ENCODE peak calls at places on chromosomes 5 and 9, in six cellular contexts. G is KG1; P is stimulated activated CD4-positive, alpha-beta T cell treated with anti-CD3 and anti-CD28 coated beads, Interleukin-12 subunit alpha, Interleukin-12 subunit beta, amount 100 ng/mL, for 48 hours; D is CD4-positive, alpha-beta T cell; N is nucleus accumbens; A is SK-MEL-5. O is an unnamed sample.

GRCh38 chr5:1012900-1013237 is 4.3 kb downstream of the NKD2 start:
- DNase-seq in G (no peak), P (no peak), D (no peak), N (no peak), A (no peak), O (no peak)

GRCh38 chr9:116435706-116436105 is 251.4 kb upstream of the TRIM32 start:
- DNase-seq in G (no peak), P (no peak), D (no peak), N (no peak), A (no peak), O (no peak)

GRCh38 chr5:104932431-104932830 is 1369.8 kb upstream of the NUDT12 start:
- DNase-seq in G (no peak), P (no peak), D (no peak), N (no peak), A (no peak), O (no peak)

GRCh38 chr5:128586848-128587247 is 48.8 kb upstream of the FBN2 start:
- DNase-seq in G (no peak), P (no peak), D (no peak), N (no peak), A (no peak), O (no peak)

GRCh38 chr9:123410281-123410910 is 54.4 kb downstream of the CRB2 start:
- DNase-seq in G (no peak), P (no peak), D (no peak), N (no peak), A (no peak), O (no peak)

GRCh38 chr5:113031132-113031531 is 54.5 kb downstream of the DCP2 start:
- DNase-seq in G (no peak), P (no peak), D (no peak), N (no peak), A (no peak), O (no peak)

GRCh38 chr9:89786650-89787049 is 181.8 kb downstream of the GADD45G start:
- DNase-seq in G (no peak), P (no peak), D (no peak), N (no peak), A (no peak), O (no peak)

GRCh38 chr5:88722546-88722945 is 160.4 kb downstream of the MEF2C start:
- DNase-seq in G (no peak), P (no peak), D (no peak), N (no peak), A (no peak), O (no peak)

GRCh38 chr5:176994460-176995121 is 12.0 kb downstream of the UIMC1 start:
- DNase-seq in G (peak; percentile 18), P (no peak), D (no peak), N (no peak), A (no peak), O (no peak)

GRCh38 chr9:82116538-82116937 is 128.0 kb downstream of the SPATA31D1 start:
- DNase-seq in G (no peak), P (no peak), D (no peak), N (no peak), A (no peak), O (no peak)

GRCh38 chr5:32275421-32275765 is 37.3 kb downstream of the MTMR12 start:
- DNase-seq in G (no peak), P (no peak), D (no peak), N (no peak), A (no peak), O (no peak)

O was measured in hippocampal formation.